ENCODE peak calls at places on chromosomes 7 and 10, in nine cellular contexts. F is IMR-90, Z is GM23338, O is Panc1, T is colonic mucosa, N is Caco-2, Y is neural progenitor cell, G is GM12865, H is lower lobe of right lung. P is an unnamed sample.

GRCh38 chr7:151126500-151127137 is 40.3 kb downstream of the AGAP3 start:
- DNase-seq in F (no peak), Z (peak; percentile 41), O (no peak), T (peak; percentile 80), N (no peak), Y (peak; percentile 41), G (no peak), H (peak; percentile 61), P (no peak)

GRCh38 chr7:151785681-151785965 is 91.3 kb downstream of the PRKAG2 start:
- DNase-seq in F (no peak), Z (no peak), O (no peak), T (no peak), N (no peak), Y (no peak), G (no peak), H (no peak), P (no peak)

GRCh38 chr7:99380823-99381663 is 6.5 kb downstream of the ARPC1B start:
- DNase-seq in F (no peak), Z (no peak), O (no peak), T (peak; percentile 42), N (no peak), Y (no peak), G (peak; percentile 96), H (no peak), P (no peak)

GRCh38 chr10:127971973-127972615 is 65.2 kb downstream of the PTPRE start:
- DNase-seq in F (no peak), Z (no peak), O (no peak), T (no peak), N (no peak), Y (no peak), G (no peak), H (no peak), P (no peak)

GRCh38 chr7:23013715-23014649 is at the start of gene HYCC1:
- DNase-seq in F (peak; percentile 99), Z (peak; percentile 99), O (peak; percentile 98), T (peak; percentile 98), N (peak; percentile 99), Y (peak; percentile 99), G (peak; percentile 99), H (peak; percentile 98), P (peak; percentile 99)

GRCh38 chr7:100629117-100629711 is 12.1 kb downstream of the TFR2 start:
- DNase-seq in F (no peak), Z (peak; percentile 90), O (no peak), T (no peak), N (no peak), Y (peak; percentile 77), G (peak; percentile 71), H (no peak), P (no peak)

GRCh38 chr7:155164316-155164715 is 94.2 kb downstream of the HTR5A start:
- DNase-seq in F (no peak), Z (no peak), O (no peak), T (no peak), N (no peak), Y (no peak), G (no peak), H (no peak), P (no peak)

GRCh38 chr10:110364531-110364937 is 59.8 kb upstream of the SMNDC1 start:
- DNase-seq in F (no peak), Z (no peak), O (no peak), T (no peak), N (no peak), Y (no peak), G (no peak), H (no peak), P (no peak)

GRCh38 chr10:127577376-127577775 is 28.3 kb downstream of the NPS start:
- DNase-seq in F (peak; percentile 25), Z (no peak), O (no peak), T (no peak), N (no peak), Y (no peak), G (no peak), H (no peak), P (no peak)

GRCh38 chr10:31318382-31318853 is 598 bp upstream of the ZEB1 start:
- DNase-seq in F (peak; percentile 80), Z (peak; percentile 49), O (no peak), T (peak; percentile 56), N (peak; percentile 36), Y (peak; percentile 35), G (peak; percentile 96), H (no peak), P (peak; percentile 46)

GRCh38 chr7:127890726-127891125 is 140.5 kb downstream of the LRRC4 start:
- DNase-seq in F (no peak), Z (no peak), O (no peak), T (no peak), N (no peak), Y (no peak), G (no peak), H (no peak), P (no peak)

GRCh38 chr10:15325243-15326002 is 45.7 kb downstream of the FAM171A1 start:
- DNase-seq in F (peak; percentile 85), Z (no peak), O (no peak), T (no peak), N (no peak), Y (no peak), G (no peak), H (no peak), P (peak; percentile 81)

GRCh38 chr10:77156406-77156879 is 481.2 kb downstream of the KCNMA1 start:
- DNase-seq in F (peak; percentile 75), Z (no peak), O (no peak), T (peak; percentile 67), N (no peak), Y (no peak), G (no peak), H (no peak), P (peak; percentile 85)

GRCh38 chr7:151247016-151247580 is 1.4 kb downstream of the SMARCD3 start:
- DNase-seq in F (no peak), Z (no peak), O (no peak), T (no peak), N (no peak), Y (no peak), G (no peak), H (no peak), P (no peak)

GRCh38 chr10:124647421-124648130 is 96.6 kb downstream of the FAM53B start:
- DNase-seq in F (peak; percentile 20), Z (no peak), O (no peak), T (peak; percentile 75), N (no peak), Y (no peak), G (peak; percentile 86), H (peak; percentile 89), P (peak; percentile 28)

GRCh38 chr10:1552415-1552814 is 184.9 kb downstream of the ADARB2 start:
- DNase-seq in F (no peak), Z (no peak), O (no peak), T (no peak), N (no peak), Y (no peak), G (no peak), H (peak; percentile 9), P (no peak)

GRCh38 chr10:132457328-132458070 is 60.5 kb downstream of the PWWP2B start:
- DNase-seq in F (no peak), Z (no peak), O (no peak), T (no peak), N (no peak), Y (no peak), G (no peak), H (peak; percentile 46), P (no peak)
- TF ChIP-seq CTCF in F (no peak), Z (peak; percentile 11), O (no peak), T (no peak), N (no peak), Y (peak; percentile 22), G (peak; percentile 27), H (no peak), P (no peak)

DNA sequence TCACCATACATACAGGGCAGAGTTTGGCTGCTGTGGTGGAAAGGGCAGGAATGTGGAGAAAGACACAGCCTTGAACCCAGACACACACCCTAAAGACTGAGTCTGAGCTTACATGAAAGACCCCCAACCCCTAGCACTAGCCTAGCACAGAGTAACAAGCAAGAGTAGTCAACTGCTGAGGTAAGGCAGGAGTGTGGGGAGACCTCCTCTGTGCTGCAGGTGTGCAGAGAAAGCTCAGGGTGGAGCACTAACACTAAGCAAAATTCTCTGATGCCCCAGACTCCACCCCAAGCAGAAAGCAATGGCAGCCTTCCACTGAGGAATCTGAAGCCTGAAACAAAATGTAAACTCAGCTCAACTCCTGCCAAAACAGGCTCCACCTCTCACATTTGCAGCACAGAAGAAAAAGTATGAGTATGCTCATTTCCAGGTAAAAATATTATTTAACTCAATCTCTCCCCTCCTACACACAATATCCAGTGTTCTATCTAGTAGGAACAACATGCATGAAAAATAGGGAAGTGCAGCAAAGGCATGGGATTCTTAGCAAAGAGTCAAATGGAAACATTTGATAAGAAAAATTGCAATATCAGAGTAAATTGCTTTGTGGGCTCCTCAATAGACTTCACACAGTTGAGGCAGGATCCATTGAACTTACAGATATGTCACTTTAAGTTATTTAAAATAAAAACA is 151.1 kb downstream of the ANK3 start:
- DNase-seq in F (peak; percentile 70), Z (peak; percentile 74), O (peak; percentile 15), T (no peak), N (peak; percentile 68), Y (peak; percentile 37), G (peak; percentile 60), H (no peak), P (peak; percentile 4)
- TF ChIP-seq CTCF in F (peak; percentile 56), Z (peak; percentile 55), O (peak; percentile 32), T (no peak), N (peak; percentile 91), Y (peak; percentile 48), G (peak; percentile 44), H (peak; percentile 18), P (peak; percentile 50)

GRCh38 chr10:18271481-18271880 is 131.3 kb downstream of the CACNB2 start:
- DNase-seq in F (no peak), Z (peak; percentile 29), O (no peak), T (no peak), N (no peak), Y (peak; percentile 57), G (no peak), H (no peak), P (no peak)

GRCh38 chr10:18273039-18273438 is 132.8 kb downstream of the CACNB2 start:
- DNase-seq in F (no peak), Z (no peak), O (no peak), T (no peak), N (no peak), Y (no peak), G (no peak), H (no peak), P (no peak)
- TF ChIP-seq CTCF in F (no peak), Z (no peak), O (no peak), T (no peak), N (no peak), Y (no peak), G (no peak), H (no peak), P (no peak)

GRCh38 chr10:84341538-84341856 is 13.1 kb downstream of the CCSER2 start:
- DNase-seq in F (no peak), Z (peak; percentile 35), O (no peak), T (no peak), N (no peak), Y (no peak), G (no peak), H (no peak), P (no peak)
- TF ChIP-seq CTCF in F (no peak), Z (peak; percentile 50), O (peak; percentile 47), T (no peak), N (no peak), Y (peak; percentile 16), G (no peak), H (no peak), P (peak; percentile 15)

P was measured in brain microvascular endothelial cell.